ENCODE peak calls at places on chromosomes 4 and X, in five cellular contexts. S is naive B cell; O is CD4-positive, alpha-beta T cell; I is AG08395; Q is globus pallidus. H is an unnamed sample.

GRCh38 chr4:173490817-173491518 is 39.1 kb downstream of the HAND2 start:
- DNase-seq in S (no peak), O (no peak), I (peak; percentile 53), Q (no peak), H (no peak)

GRCh38 chr4:17544831-17545234 is 29.9 kb downstream of the CLRN2 start:
- DNase-seq in S (no peak), O (no peak), I (no peak), Q (peak; percentile 91), H (no peak)

GRCh38 chr4:176814770-176815169 is 22.0 kb upstream of the VEGFC start:
- DNase-seq in S (no peak), O (no peak), I (no peak), Q (no peak), H (no peak)

GRCh38 chr4:1378559-1379231 is 27.5 kb downstream of the NKX1-1 start:
- DNase-seq in S (no peak), O (no peak), I (no peak), Q (no peak), H (no peak)

GRCh38 chr4:2132438-2132837 is 73.3 kb downstream of the NAT8L start:
- DNase-seq in S (no peak), O (no peak), I (no peak), Q (no peak), H (no peak)

GRCh38 chr4:145451895-145452294 is 29.8 kb upstream of the SMAD1 start:
- DNase-seq in S (no peak), O (no peak), I (no peak), Q (no peak), H (no peak)

GRCh38 chr4:184355111-184355604 is 119.2 kb downstream of the IRF2 start:
- DNase-seq in S (peak; percentile 37), O (no peak), I (peak; percentile 79), Q (peak; percentile 76), H (peak; percentile 57)

GRCh38 chr4:100591156-100591876 is 73.5 kb upstream of the EMCN start:
- DNase-seq in S (no peak), O (no peak), I (no peak), Q (no peak), H (no peak)

GRCh38 chr4:13298655-13299054 is 185.5 kb downstream of the RAB28 start:
- DNase-seq in S (no peak), O (no peak), I (no peak), Q (no peak), H (no peak)

GRCh38 chr4:82900016-82900334 is 560 bp upstream of the THAP9 start:
- DNase-seq in S (no peak), O (peak; percentile 6), I (no peak), Q (no peak), H (no peak)

GRCh38 chr4:145179201-145179860 is 1.1 kb downstream of the OTUD4 start:
- DNase-seq in S (peak; percentile 88), O (peak; percentile 57), I (peak; percentile 56), Q (peak; percentile 75), H (no peak)

GRCh38 chr4:34318773-34319172 is 1925.5 kb downstream of the ARAP2 start:
- DNase-seq in S (no peak), O (no peak), I (no peak), Q (no peak), H (no peak)

GRCh38 chr4:140096921-140097320 is 57.1 kb downstream of the MAML3 start:
- DNase-seq in S (no peak), O (no peak), I (no peak), Q (no peak), H (no peak)

GRCh38 chr4:48100248-48100647 is 33.8 kb downstream of the TXK start:
- DNase-seq in S (no peak), O (no peak), I (no peak), Q (no peak), H (no peak)

GRCh38 chrX:97672608-97673007 is 788.9 kb downstream of the RPA4 start:
- DNase-seq in S (no peak), O (no peak), I (no peak), Q (no peak), H (no peak)

GRCh38 chrX:107826286-107827136 is 845 bp downstream of the MID2 start:
- DNase-seq in S (peak; percentile 3), O (peak; percentile 17), I (peak; percentile 16), Q (peak; percentile 26), H (peak; percentile 19)

GRCh38 chr4:174334628-174335027 is 50.9 kb downstream of the CEP44 start:
- DNase-seq in S (no peak), O (no peak), I (no peak), Q (no peak), H (no peak)

GRCh38 chr4:80139668-80140067 is 57.6 kb upstream of the PRDM8 start:
- DNase-seq in S (no peak), O (no peak), I (no peak), Q (no peak), H (no peak)

GRCh38 chrX:87636533-87636932 is 118.9 kb downstream of the KLHL4 start:
- DNase-seq in S (no peak), O (no peak), I (no peak), Q (no peak), H (no peak)

GRCh38 chrX:68939868-68940267 is 111.0 kb downstream of the EFNB1 start:
- DNase-seq in S (no peak), O (no peak), I (peak; percentile 1), Q (no peak), H (no peak)

GRCh38 chr4:38138363-38138762 is 178.2 kb downstream of the PTTG2 start:
- DNase-seq in S (no peak), O (no peak), I (no peak), Q (no peak), H (no peak)

GRCh38 chr4:8909548-8909947 is 37.9 kb upstream of the HMX1 start:
- DNase-seq in S (no peak), O (no peak), I (no peak), Q (no peak), H (no peak)

H was measured in GM04504.